ENCODE peak calls at places on chromosomes 1 and 21, in six cellular contexts. U is HEK293T, F is astrocyte of the cerebellum, P is amniotic stem cell, B is thoracic aorta, K is MV-4-11. Z is an unnamed sample.

GRCh38 chr1:205429742-205430464 is 8.0 kb upstream of the LEMD1 start:
- DNase-seq in U (no peak), F (no peak), P (no peak), B (no peak), K (no peak), Z (no peak)

GRCh38 chr1:189567890-189568289 is 909.8 kb downstream of the BRINP3 start:
- DNase-seq in U (no peak), F (no peak), P (no peak), B (no peak), K (no peak), Z (no peak)

GRCh38 chr1:5966543-5967205 is 25.6 kb downstream of the NPHP4 start:
- DNase-seq in U (no peak), F (no peak), P (no peak), B (no peak), K (no peak), Z (no peak)

GRCh38 chr1:248905662-248905948 is 430 bp upstream of the PGBD2 start:
- DNase-seq in U (no peak), F (no peak), P (no peak), B (no peak), K (no peak), Z (no peak)

GRCh38 chr21:31253684-31254083 is 90.4 kb downstream of the TIAM1 start:
- DNase-seq in U (no peak), F (no peak), P (no peak), B (no peak), K (no peak), Z (no peak)

GRCh38 chr1:202207292-202207691 is 13.7 kb downstream of the LGR6 start:
- DNase-seq in U (peak; percentile 33), F (peak; percentile 79), P (peak; percentile 14), B (no peak), K (no peak), Z (no peak)

GRCh38 chr1:3779265-3779911 is 6.8 kb downstream of the SMIM1 start:
- DNase-seq in U (no peak), F (no peak), P (no peak), B (no peak), K (no peak), Z (no peak)

GRCh38 chr21:36839123-36839522 is 127.3 kb downstream of the HLCS start:
- DNase-seq in U (no peak), F (peak; percentile 32), P (no peak), B (no peak), K (no peak), Z (no peak)

Z was measured in HS-27A.